ENCODE peak calls at places on chromosomes 4 and X, in seven cellular contexts. Y is transverse colon; A is OCI-LY7; Q is aorta; G is HCT116; H is naive thymus-derived CD4-positive, alpha-beta T cell; T is neural progenitor cell. I is an unnamed sample.
A peak's percentile ranks its signal among the peaks of the same experiment; 100 is the strongest.

GRCh38 chrX:153347530-153347929 is 13.6 kb downstream of the ZNF275 start:
- DNase-seq in Y (no peak), A (no peak), Q (no peak), G (no peak), H (no peak), T (no peak), I (no peak)

GRCh38 chr4:46444318-46444717 is 54.4 kb upstream of the GABRA2 start:
- DNase-seq in Y (no peak), A (no peak), Q (no peak), G (no peak), H (no peak), T (no peak), I (no peak)

GRCh38 chr4:80294206-80294605 is 27.7 kb downstream of the FGF5 start:
- DNase-seq in Y (no peak), A (no peak), Q (no peak), G (no peak), H (no peak), T (no peak), I (no peak)

GRCh38 chrX:83509246-83509801 is 1.2 kb downstream of the POU3F4 start:
- DNase-seq in Y (no peak), A (no peak), Q (no peak), G (no peak), H (no peak), T (peak; percentile 39), I (no peak)

GRCh38 chr4:174210952-174211490 is 72.4 kb downstream of the FBXO8 start:
- DNase-seq in Y (no peak), A (no peak), Q (no peak), G (no peak), H (no peak), T (no peak), I (no peak)

GRCh38 chrX:119885554-119886428 is 9.9 kb upstream of the AKAP14 start:
- DNase-seq in Y (no peak), A (peak; percentile 13), Q (no peak), G (no peak), H (peak; percentile 23), T (no peak), I (no peak)

GRCh38 chr4:165199722-165200121 is 7.6 kb upstream of the KLHL2 start:
- DNase-seq in Y (no peak), A (no peak), Q (no peak), G (no peak), H (no peak), T (no peak), I (no peak)

GRCh38 chr4:88573995-88574394 is 18.3 kb upstream of the HERC3 start:
- DNase-seq in Y (no peak), A (no peak), Q (no peak), G (peak; percentile 36), H (no peak), T (peak; percentile 47), I (no peak)

GRCh38 chrX:48937065-48937907 is 18.5 kb upstream of the PIM2 start:
- DNase-seq in Y (peak; percentile 84), A (peak; percentile 91), Q (no peak), G (no peak), H (peak; percentile 94), T (peak; percentile 39), I (no peak)

GRCh38 chrX:283115-283845 is 2.1 kb downstream of the PLCXD1 start:
- DNase-seq in Y (peak; percentile 92), A (peak; percentile 98), Q (peak; percentile 93), G (peak; percentile 60), H (peak; percentile 79), T (peak; percentile 97), I (peak; percentile 89)

GRCh38 chrX:108270739-108271396 is 167.4 kb downstream of the COL4A6 start:
- DNase-seq in Y (no peak), A (no peak), Q (no peak), G (no peak), H (no peak), T (no peak), I (no peak)

GRCh38 chr4:115090483-115091075 is 22.8 kb downstream of the NDST4 start:
- DNase-seq in Y (no peak), A (peak; percentile 56), Q (no peak), G (peak; percentile 32), H (no peak), T (peak; percentile 61), I (peak; percentile 1)

GRCh38 chr4:128525387-128525786 is 237.8 kb upstream of the PGRMC2 start:
- DNase-seq in Y (no peak), A (no peak), Q (no peak), G (no peak), H (no peak), T (no peak), I (no peak)

GRCh38 chr4:181728567-181728966 is 514.6 kb upstream of the TENM3 start:
- DNase-seq in Y (no peak), A (no peak), Q (no peak), G (no peak), H (no peak), T (no peak), I (no peak)

GRCh38 chrX:143429021-143429570 is 88.2 kb downstream of the SPANXN3 start:
- DNase-seq in Y (no peak), A (no peak), Q (no peak), G (no peak), H (no peak), T (no peak), I (no peak)

DNA sequence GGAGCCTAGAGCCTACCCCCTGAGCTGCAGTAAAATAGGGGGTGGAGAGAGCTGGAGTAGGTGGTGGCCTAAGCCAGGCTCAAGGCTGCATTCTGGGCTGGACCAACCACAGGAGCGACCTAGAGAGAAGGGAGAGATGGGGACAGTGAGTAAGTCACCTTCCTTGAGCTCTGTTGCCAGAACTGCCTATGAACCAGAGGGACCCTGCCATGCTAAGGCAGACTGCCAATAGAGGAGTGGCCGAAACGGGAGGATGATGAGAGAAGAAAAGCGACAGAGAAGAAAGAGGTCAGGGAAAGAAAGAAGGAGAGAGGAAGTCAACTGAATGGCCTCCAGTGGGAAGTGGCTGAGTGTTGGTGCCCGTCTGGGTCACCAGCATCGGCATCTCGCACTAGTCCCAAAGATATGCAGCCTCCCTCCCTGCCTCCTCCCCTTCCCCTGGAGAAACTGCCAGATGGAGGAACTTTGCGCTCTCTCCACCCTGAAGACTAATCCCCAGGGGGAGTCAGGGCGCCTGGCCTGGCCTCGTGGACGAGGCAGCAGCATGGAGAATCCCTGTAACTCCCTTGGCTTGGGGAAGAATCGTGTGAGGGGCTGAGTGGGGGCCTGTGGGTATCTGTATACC is 28.8 kb downstream of the ELF4 start:
- DNase-seq in Y (no peak), A (no peak), Q (no peak), G (no peak), H (no peak), T (no peak), I (no peak)
- H3K4me1 ChIP-seq in Y (peaks cover 3% of the 10 kb centered on the region), A (peaks cover 53% of the 10 kb centered on the region), Q (no peaks in the 10 kb centered on the region), G (no peaks in the 10 kb centered on the region), H (peaks cover 26% of the 10 kb centered on the region), T (no peaks in the 10 kb centered on the region), I (peaks cover 9% of the 10 kb centered on the region)

GRCh38 chr4:87012265-87012953 is 77.6 kb downstream of the AFF1 start:
- DNase-seq in Y (no peak), A (no peak), Q (no peak), G (no peak), H (no peak), T (no peak), I (no peak)

GRCh38 chr4:87009095-87009648 is 74.4 kb downstream of the AFF1 start:
- DNase-seq in Y (peak; percentile 44), A (peak; percentile 37), Q (no peak), G (no peak), H (no peak), T (no peak), I (no peak)

GRCh38 chr4:87011340-87012034 is 76.7 kb downstream of the AFF1 start:
- DNase-seq in Y (no peak), A (no peak), Q (no peak), G (peak; percentile 39), H (no peak), T (no peak), I (no peak)

GRCh38 chr4:87007345-87008181 is 72.8 kb downstream of the AFF1 start:
- DNase-seq in Y (peak; percentile 73), A (peak; percentile 41), Q (peak; percentile 83), G (no peak), H (no peak), T (peak; percentile 81), I (no peak)

GRCh38 chr4:87010192-87010591 is 75.4 kb downstream of the AFF1 start:
- DNase-seq in Y (no peak), A (no peak), Q (no peak), G (no peak), H (no peak), T (no peak), I (no peak)
- H3K4me1 ChIP-seq in Y (peaks cover 71% of the 10 kb centered on the region), A (peaks cover 70% of the 10 kb centered on the region), Q (no peaks in the 10 kb centered on the region), G (peaks cover 41% of the 10 kb centered on the region), H (peaks cover 42% of the 10 kb centered on the region), T (peaks cover 60% of the 10 kb centered on the region), I (peaks cover 4% of the 10 kb centered on the region)

GRCh38 chrX:2710496-2710895 is 19.4 kb downstream of the CD99 start:
- DNase-seq in Y (no peak), A (no peak), Q (no peak), G (no peak), H (no peak), T (peak; percentile 45), I (no peak)

GRCh38 chrX:2711441-2711840 is 20.3 kb downstream of the CD99 start:
- DNase-seq in Y (no peak), A (no peak), Q (no peak), G (no peak), H (no peak), T (no peak), I (no peak)

GRCh38 chrX:2714551-2714950 is 23.5 kb downstream of the CD99 start:
- DNase-seq in Y (no peak), A (peak; percentile 26), Q (peak; percentile 7), G (no peak), H (no peak), T (no peak), I (no peak)

GRCh38 chrX:2712890-2713860 is 22.1 kb downstream of the CD99 start:
- DNase-seq in Y (no peak), A (peak; percentile 80), Q (peak; percentile 25), G (no peak), H (no peak), T (no peak), I (no peak)

DNA sequence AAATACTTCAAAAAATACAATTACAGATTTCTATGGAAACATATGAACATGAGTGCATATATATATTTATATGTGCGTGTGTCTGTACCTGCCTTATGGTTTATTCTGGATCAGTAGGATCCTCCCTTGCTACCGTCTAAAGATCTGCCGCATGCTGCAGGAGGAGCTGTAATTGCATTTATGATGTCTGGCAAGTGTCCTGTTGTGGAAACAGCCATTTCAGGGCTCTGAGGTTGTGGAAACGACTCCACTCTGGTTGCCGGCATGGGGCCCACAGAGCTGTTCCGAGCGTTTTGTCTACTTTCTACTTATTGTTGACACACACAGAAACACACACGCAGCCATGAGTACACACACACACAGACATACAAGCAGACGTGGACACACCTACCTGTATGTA is 21.3 kb downstream of the CD99 start:
- DNase-seq in Y (no peak), A (no peak), Q (no peak), G (no peak), H (no peak), T (no peak), I (no peak)
- H3K4me1 ChIP-seq in Y (peaks cover 29% of the 10 kb centered on the region), A (peaks cover 63% of the 10 kb centered on the region), Q (no peaks in the 10 kb centered on the region), G (peaks cover 32% of the 10 kb centered on the region), H (peaks cover 23% of the 10 kb centered on the region), T (peaks cover 10% of the 10 kb centered on the region), I (peaks cover 8% of the 10 kb centered on the region)

GRCh38 chr4:22733816-22734215 is 41.1 kb downstream of the GBA3 start:
- DNase-seq in Y (no peak), A (no peak), Q (no peak), G (no peak), H (no peak), T (no peak), I (no peak)

DNA sequence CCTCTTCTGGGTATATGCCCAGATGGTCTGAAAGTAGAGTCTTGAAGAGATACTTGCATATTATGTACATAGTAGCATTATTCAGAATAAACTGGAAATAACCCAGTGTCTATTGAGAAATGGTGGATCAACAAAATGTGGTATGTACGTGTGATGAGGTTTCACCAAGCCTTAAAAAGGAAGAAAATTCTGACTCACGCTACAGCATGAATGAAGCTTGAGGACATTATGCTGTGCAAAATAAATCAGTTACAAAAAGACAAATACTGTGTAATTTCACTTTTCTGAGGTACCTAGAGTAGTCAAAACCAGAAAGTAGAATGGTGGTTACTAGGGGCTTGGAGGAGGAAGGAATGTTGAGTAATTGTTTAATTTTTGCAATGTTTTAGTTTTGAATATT is 37.3 kb downstream of the GBA3 start:
- DNase-seq in Y (no peak), A (no peak), Q (no peak), G (no peak), H (no peak), T (no peak), I (no peak)
- H3K4me1 ChIP-seq in Y (no peaks in the 10 kb centered on the region), A (no peaks in the 10 kb centered on the region), Q (no peaks in the 10 kb centered on the region), G (no peaks in the 10 kb centered on the region), H (no peaks in the 10 kb centered on the region), T (no peaks in the 10 kb centered on the region), I (no peaks in the 10 kb centered on the region)